ENCODE peak calls at places on chromosomes 3 and 15, in four cellular contexts. One of them, this sample, is unnamed.

GRCh38 chr3:10992017-10992945 is at the start of gene SLC6A1:
- DNase-seq in AG10803: no peak
- DNase-seq in cardiac muscle cell: peak
- DNase-seq in bronchial epithelial cell: no peak
- DNase-seq in this sample: no peak

GRCh38 chr3:131708216-131708615 is 205.4 kb upstream of the MRPL3 start:
- DNase-seq in bronchial epithelial cell: peak
- DNase-seq in AG10803: peak
- DNase-seq in cardiac muscle cell: no peak
- DNase-seq in this sample: no peak

GRCh38 chr3:146968204-146968651 is 363.1 kb upstream of the PLSCR5 start:
- DNase-seq in AG10803: peak
- DNase-seq in bronchial epithelial cell: peak
- DNase-seq in cardiac muscle cell: no peak
- DNase-seq in this sample: peak

GRCh38 chr3:177977381-177978158 is 558.7 kb upstream of the KCNMB2 start:
- DNase-seq in cardiac muscle cell: no peak
- DNase-seq in AG10803: peak
- DNase-seq in bronchial epithelial cell: peak
- DNase-seq in this sample: peak

GRCh38 chr3:36696799-36697198 is 67.6 kb downstream of the DCLK3 start:
- DNase-seq in bronchial epithelial cell: no peak
- DNase-seq in AG10803: no peak
- DNase-seq in cardiac muscle cell: no peak
- DNase-seq in this sample: no peak

GRCh38 chr15:48796521-48796920 is 14.3 kb downstream of the CEP152 start:
- DNase-seq in AG10803: no peak
- DNase-seq in bronchial epithelial cell: no peak
- DNase-seq in cardiac muscle cell: no peak
- DNase-seq in this sample: no peak

GRCh38 chr15:72339777-72340177 is 19.8 kb upstream of the CELF6 start:
- DNase-seq in bronchial epithelial cell: peak
- DNase-seq in cardiac muscle cell: no peak
- DNase-seq in AG10803: peak
- DNase-seq in this sample: peak

GRCh38 chr3:66382142-66382541 is 118.7 kb downstream of the LRIG1 start:
- DNase-seq in AG10803: no peak
- DNase-seq in cardiac muscle cell: no peak
- DNase-seq in bronchial epithelial cell: no peak
- DNase-seq in this sample: no peak

GRCh38 chr15:61634837-61635236 is 405.7 kb upstream of the RORA start:
- DNase-seq in cardiac muscle cell: no peak
- DNase-seq in AG10803: no peak
- DNase-seq in bronchial epithelial cell: no peak
- DNase-seq in this sample: no peak

GRCh38 chr15:49154359-49154758 is 1.0 kb downstream of the COPS2 start:
- DNase-seq in cardiac muscle cell: no peak
- DNase-seq in AG10803: no peak
- DNase-seq in bronchial epithelial cell: no peak
- DNase-seq in this sample: peak

GRCh38 chr3:40741729-40742128 is 217.0 kb downstream of the ZNF621 start:
- DNase-seq in AG10803: peak
- DNase-seq in cardiac muscle cell: no peak
- DNase-seq in bronchial epithelial cell: peak
- DNase-seq in this sample: peak

GRCh38 chr3:124791142-124791541 is 60.9 kb downstream of the UMPS start:
- DNase-seq in bronchial epithelial cell: no peak
- DNase-seq in AG10803: peak
- DNase-seq in cardiac muscle cell: no peak
- DNase-seq in this sample: peak

GRCh38 chr15:31364301-31365031 is 37.8 kb downstream of the KLF13 start:
- DNase-seq in bronchial epithelial cell: peak
- DNase-seq in cardiac muscle cell: peak
- DNase-seq in AG10803: no peak
- DNase-seq in this sample: no peak

GRCh38 chr15:93384886-93385285 is 295.9 kb upstream of the RGMA start:
- DNase-seq in bronchial epithelial cell: no peak
- DNase-seq in cardiac muscle cell: no peak
- DNase-seq in AG10803: no peak
- DNase-seq in this sample: no peak

GRCh38 chr3:23431759-23432158 is 228.6 kb downstream of the UBE2E2 start:
- DNase-seq in bronchial epithelial cell: no peak
- DNase-seq in AG10803: no peak
- DNase-seq in cardiac muscle cell: no peak
- DNase-seq in this sample: no peak

GRCh38 chr3:143736651-143737050 is 111.6 kb downstream of the SLC9A9 start:
- DNase-seq in bronchial epithelial cell: peak
- DNase-seq in cardiac muscle cell: no peak
- DNase-seq in AG10803: peak
- DNase-seq in this sample: peak

GRCh38 chr3:126212629-126213375 is 32.4 kb upstream of the ALDH1L1 start:
- DNase-seq in bronchial epithelial cell: peak
- DNase-seq in AG10803: peak
- DNase-seq in cardiac muscle cell: peak
- DNase-seq in this sample: peak

GRCh38 chr3:76024640-76025039 is 239.3 kb upstream of the ZNF717 start:
- DNase-seq in AG10803: peak
- DNase-seq in bronchial epithelial cell: peak
- DNase-seq in cardiac muscle cell: peak
- DNase-seq in this sample: peak

GRCh38 chr3:159761377-159761776 is 227.3 kb upstream of the IL12A start:
- DNase-seq in AG10803: peak
- DNase-seq in cardiac muscle cell: no peak
- DNase-seq in bronchial epithelial cell: no peak
- DNase-seq in this sample: peak

GRCh38 chr3:78887608-78888011 is 880.2 kb downstream of the ROBO1 start:
- DNase-seq in AG10803: peak
- DNase-seq in cardiac muscle cell: no peak
- DNase-seq in bronchial epithelial cell: peak
- DNase-seq in this sample: no peak

GRCh38 chr3:89527736-89528335 is 420.4 kb downstream of the EPHA3 start:
- DNase-seq in bronchial epithelial cell: no peak
- DNase-seq in AG10803: no peak
- DNase-seq in cardiac muscle cell: no peak
- DNase-seq in this sample: no peak

GRCh38 chr3:186458306-186459107 is 85.7 kb downstream of the CRYGS start:
- DNase-seq in cardiac muscle cell: no peak
- DNase-seq in bronchial epithelial cell: no peak
- DNase-seq in AG10803: no peak
- DNase-seq in this sample: no peak

GRCh38 chr15:78314181-78314581 is 14.8 kb upstream of the SKIC8 start:
- DNase-seq in AG10803: no peak
- DNase-seq in bronchial epithelial cell: no peak
- DNase-seq in cardiac muscle cell: no peak
- DNase-seq in this sample: no peak

GRCh38 chr3:86208782-86209181 is 782.2 kb downstream of the VGLL3 start:
- DNase-seq in bronchial epithelial cell: no peak
- DNase-seq in AG10803: no peak
- DNase-seq in cardiac muscle cell: no peak
- DNase-seq in this sample: no peak

GRCh38 chr15:64808785-64809453 is 16.5 kb downstream of the PIF1 start:
- DNase-seq in bronchial epithelial cell: no peak
- DNase-seq in AG10803: no peak
- DNase-seq in cardiac muscle cell: no peak
- DNase-seq in this sample: no peak

GRCh38 chr15:67618312-67618711 is 75.8 kb downstream of the MAP2K5 start:
- DNase-seq in AG10803: no peak
- DNase-seq in cardiac muscle cell: no peak
- DNase-seq in bronchial epithelial cell: no peak
- DNase-seq in this sample: no peak

GRCh38 chr3:142087676-142088075 is 61.7 kb downstream of the TFDP2 start:
- DNase-seq in AG10803: peak
- DNase-seq in cardiac muscle cell: no peak
- DNase-seq in bronchial epithelial cell: peak
- DNase-seq in this sample: peak

GRCh38 chr15:83144771-83145170 is 37.3 kb downstream of the TM6SF1 start:
- DNase-seq in cardiac muscle cell: no peak
- DNase-seq in bronchial epithelial cell: no peak
- DNase-seq in AG10803: no peak
- DNase-seq in this sample: no peak

GRCh38 chr3:120741837-120742197 is 499 bp downstream of the RABL3 start:
- DNase-seq in bronchial epithelial cell: peak
- DNase-seq in AG10803: peak
- DNase-seq in cardiac muscle cell: no peak
- DNase-seq in this sample: peak

GRCh38 chr15:46111730-46112129 is 476.9 kb downstream of the SQOR start:
- DNase-seq in bronchial epithelial cell: no peak
- DNase-seq in cardiac muscle cell: no peak
- DNase-seq in AG10803: no peak
- DNase-seq in this sample: no peak

GRCh38 chr3:14137004-14137403 is 12.2 kb downstream of the TMEM43 start:
- DNase-seq in AG10803: peak
- DNase-seq in cardiac muscle cell: peak
- DNase-seq in bronchial epithelial cell: no peak
- DNase-seq in this sample: no peak

GRCh38 chr15:78837543-78837942 is 26.3 kb upstream of the ADAMTS7 start:
- DNase-seq in AG10803: no peak
- DNase-seq in bronchial epithelial cell: no peak
- DNase-seq in cardiac muscle cell: no peak
- DNase-seq in this sample: no peak

GRCh38 chr15:63059075-63059474 is 16.5 kb downstream of the TPM1 start:
- DNase-seq in AG10803: no peak
- DNase-seq in cardiac muscle cell: no peak
- DNase-seq in bronchial epithelial cell: no peak
- DNase-seq in this sample: no peak

GRCh38 chr3:145719118-145719517 is 441.9 kb downstream of the PLOD2 start:
- DNase-seq in AG10803: no peak
- DNase-seq in cardiac muscle cell: no peak
- DNase-seq in bronchial epithelial cell: no peak
- DNase-seq in this sample: no peak

GRCh38 chr3:125118600-125118999 is 62.8 kb upstream of the HEG1 start:
- DNase-seq in bronchial epithelial cell: no peak
- DNase-seq in cardiac muscle cell: no peak
- DNase-seq in AG10803: no peak
- DNase-seq in this sample: no peak

GRCh38 chr3:187947927-187948682 is 202.8 kb upstream of the BCL6 start:
- DNase-seq in AG10803: no peak
- DNase-seq in bronchial epithelial cell: no peak
- DNase-seq in cardiac muscle cell: no peak
- DNase-seq in this sample: no peak
- H3K4me3 ChIP-seq in AG10803: no peak
- H3K4me3 ChIP-seq in bronchial epithelial cell: no peak
- H3K4me3 ChIP-seq in cardiac muscle cell: no peak
- H3K4me3 ChIP-seq in this sample: no peak

GRCh38 chr3:114333180-114333922 is 39.5 kb downstream of the TIGIT start:
- DNase-seq in AG10803: no peak
- DNase-seq in bronchial epithelial cell: no peak
- DNase-seq in cardiac muscle cell: no peak
- DNase-seq in this sample: peak
- H3K4me3 ChIP-seq in AG10803: no peak
- H3K4me3 ChIP-seq in bronchial epithelial cell: no peak
- H3K4me3 ChIP-seq in cardiac muscle cell: no peak
- H3K4me3 ChIP-seq in this sample: no peak

DNA sequence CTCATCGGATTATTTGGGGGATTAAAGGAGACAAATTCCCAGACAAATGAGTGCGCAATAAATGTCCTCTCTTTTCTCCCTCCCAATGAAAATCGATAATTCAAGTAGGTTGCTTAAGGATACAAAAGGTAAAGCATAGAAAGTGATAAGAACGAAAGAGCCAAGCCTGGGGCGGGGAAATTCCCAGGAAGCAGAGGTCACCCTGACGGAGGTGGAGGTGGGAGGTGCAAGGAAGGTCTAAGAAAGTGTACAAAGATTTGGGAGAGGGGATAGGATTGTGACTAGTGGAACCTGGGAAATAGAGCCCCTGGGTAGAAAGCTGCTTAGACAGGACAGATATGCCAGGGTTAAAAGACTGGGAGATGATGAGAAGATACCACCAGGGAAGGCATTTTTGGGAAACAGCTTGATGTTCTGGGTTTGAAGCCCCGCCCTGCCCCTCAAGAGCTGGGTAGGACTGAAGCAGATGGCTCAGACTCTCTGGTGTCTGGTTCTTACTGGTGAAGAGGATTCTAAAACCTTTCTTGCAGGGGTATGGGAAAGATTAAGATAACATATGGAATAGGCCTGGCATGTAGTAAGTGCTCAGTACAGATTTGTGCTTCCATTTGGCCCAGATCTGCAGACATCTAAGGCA is 1.1 kb upstream of the KLHL25 start:
- DNase-seq in cardiac muscle cell: no peak
- DNase-seq in AG10803: no peak
- DNase-seq in bronchial epithelial cell: no peak
- DNase-seq in this sample: no peak
- H3K4me3 ChIP-seq in cardiac muscle cell: no peak
- H3K4me3 ChIP-seq in AG10803: no peak
- H3K4me3 ChIP-seq in bronchial epithelial cell: no peak
- H3K4me3 ChIP-seq in this sample: peak

DNA sequence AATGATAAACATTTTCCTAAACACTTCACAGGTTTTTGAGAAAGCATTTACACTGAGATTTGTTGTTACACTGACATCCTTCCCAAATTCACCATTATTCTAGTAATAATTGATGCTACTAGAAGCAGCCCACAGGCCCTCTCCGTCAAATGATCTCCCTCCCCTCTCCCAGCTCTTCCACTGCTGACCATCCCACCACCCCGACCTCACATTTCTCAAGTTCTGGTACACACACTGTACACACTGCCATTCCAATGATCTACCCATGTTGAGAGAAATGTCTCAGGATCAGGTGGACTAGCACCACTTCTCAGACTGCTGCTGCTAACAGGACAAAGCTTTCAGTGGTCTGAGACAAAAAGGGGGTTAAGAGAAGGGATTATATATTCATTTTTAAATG is 3.5 kb downstream of the TBC1D5 start:
- DNase-seq in cardiac muscle cell: no peak
- DNase-seq in AG10803: no peak
- DNase-seq in bronchial epithelial cell: no peak
- DNase-seq in this sample: no peak
- H3K4me3 ChIP-seq in cardiac muscle cell: no peak
- H3K4me3 ChIP-seq in AG10803: no peak
- H3K4me3 ChIP-seq in bronchial epithelial cell: no peak
- H3K4me3 ChIP-seq in this sample: no peak

GRCh38 chr3:46058981-46059380 is 31.7 kb upstream of the XCR1 start:
- DNase-seq in bronchial epithelial cell: no peak
- DNase-seq in cardiac muscle cell: no peak
- DNase-seq in AG10803: no peak
- DNase-seq in this sample: no peak
- H3K4me3 ChIP-seq in bronchial epithelial cell: no peak
- H3K4me3 ChIP-seq in cardiac muscle cell: no peak
- H3K4me3 ChIP-seq in AG10803: no peak
- H3K4me3 ChIP-seq in this sample: no peak

DNA sequence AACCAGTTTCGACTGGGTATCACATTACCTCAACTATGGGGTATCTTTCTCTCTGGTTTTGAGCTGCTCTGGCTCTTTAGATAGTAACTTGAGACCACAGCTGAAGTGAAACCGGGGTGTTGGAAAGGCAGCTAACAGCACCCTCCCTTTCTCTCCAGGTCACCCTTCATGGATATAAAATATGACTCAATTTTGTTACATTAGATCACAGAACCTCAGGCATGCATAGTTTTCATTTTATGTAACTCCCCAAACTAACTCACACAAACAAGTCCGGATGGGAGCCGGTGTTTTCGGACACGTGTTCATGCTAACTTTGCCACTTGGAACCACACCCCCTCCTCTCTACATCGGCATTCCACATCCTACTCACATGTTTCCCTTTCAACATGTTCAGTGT is 90.7 kb downstream of the NR2F2 start:
- DNase-seq in cardiac muscle cell: no peak
- DNase-seq in bronchial epithelial cell: peak
- DNase-seq in AG10803: peak
- DNase-seq in this sample: peak
- H3K4me3 ChIP-seq in cardiac muscle cell: no peak
- H3K4me3 ChIP-seq in bronchial epithelial cell: no peak
- H3K4me3 ChIP-seq in AG10803: no peak
- H3K4me3 ChIP-seq in this sample: no peak

GRCh38 chr3:151709847-151710246 is 23.9 kb upstream of the AADACL2 start:
- DNase-seq in bronchial epithelial cell: peak
- DNase-seq in AG10803: peak
- DNase-seq in cardiac muscle cell: no peak
- DNase-seq in this sample: peak
- H3K4me3 ChIP-seq in bronchial epithelial cell: no peak
- H3K4me3 ChIP-seq in AG10803: no peak
- H3K4me3 ChIP-seq in cardiac muscle cell: no peak
- H3K4me3 ChIP-seq in this sample: no peak